ENCODE peak calls at places on chromosomes 5 and 9, in ten cellular contexts. L, C, B, W, O, P, U, J, M and Q are unnamed samples.

GRCh38 chr9:129026442-129027223 is 1.5 kb downstream of the SH3GLB2 start:
- DNase-seq in B (no peak), L (peak), M (peak), C (no peak), P (no peak), W (no peak), J (peak), U (no peak), O (peak), Q (no peak)

GRCh38 chr9:134782921-134783698 is 97.5 kb upstream of the FCN2 start:
- DNase-seq in M (no peak), W (no peak), O (no peak), P (no peak), U (no peak), L (no peak), J (no peak), B (peak), C (no peak), Q (no peak)

GRCh38 chr5:170569101-170569500 is 65.3 kb downstream of the KCNIP1 start:
- DNase-seq in W (no peak), C (no peak), U (no peak), O (no peak), J (no peak), B (no peak), M (no peak), L (no peak), P (no peak), Q (no peak)

GRCh38 chr5:93274291-93274690 is 306.7 kb downstream of the NR2F1-AS1 start:
- DNase-seq in U (no peak), L (no peak), M (no peak), O (peak), B (no peak), C (no peak), P (no peak), W (no peak), J (peak), Q (no peak)

GRCh38 chr5:163089926-163090325 is 347.5 kb upstream of the CCNG1 start:
- DNase-seq in W (no peak), B (no peak), P (no peak), O (no peak), J (no peak), M (no peak), U (no peak), C (no peak), L (no peak), Q (no peak)

GRCh38 chr5:19928556-19929421 is 59.2 kb downstream of the CDH18 start:
- DNase-seq in M (no peak), B (no peak), W (no peak), O (peak), U (no peak), L (no peak), P (no peak), J (peak), C (no peak), Q (no peak)

GRCh38 chr9:13013976-13014375 is 239.2 kb downstream of the LURAP1L start:
- DNase-seq in W (no peak), U (no peak), L (no peak), M (no peak), P (no peak), B (no peak), O (peak), J (no peak), C (no peak), Q (no peak)

GRCh38 chr5:65020492-65020891 is 251.8 kb downstream of the CWC27 start:
- DNase-seq in P (no peak), U (no peak), C (no peak), L (no peak), W (no peak), M (no peak), J (peak), O (peak), B (no peak), Q (no peak)

GRCh38 chr5:93186031-93186682 is 394.9 kb downstream of the NR2F1-AS1 start:
- DNase-seq in M (no peak), P (no peak), L (no peak), O (peak), U (no peak), W (no peak), B (no peak), J (peak), C (no peak), Q (no peak)

GRCh38 chr9:132141364-132141947 is 20.4 kb upstream of the NTNG2 start:
- DNase-seq in J (peak), L (no peak), P (no peak), M (no peak), O (peak), U (no peak), B (no peak), W (no peak), C (no peak), Q (no peak)

GRCh38 chr5:154145268-154145667 is 45.3 kb upstream of the GALNT10 start:
- DNase-seq in B (no peak), W (no peak), U (no peak), C (no peak), O (no peak), M (no peak), J (no peak), P (no peak), L (no peak), Q (no peak)

GRCh38 chr5:163964650-163965049 is 459.2 kb downstream of the MAT2B start:
- DNase-seq in L (no peak), B (no peak), O (peak), P (no peak), J (no peak), W (no peak), C (no peak), U (no peak), M (no peak), Q (no peak)

GRCh38 chr5:9344751-9345240 is 201.1 kb downstream of the SEMA5A start:
- DNase-seq in J (no peak), B (no peak), U (no peak), C (no peak), W (no peak), L (no peak), M (no peak), O (no peak), P (no peak), Q (no peak)

GRCh38 chr5:108615216-108615615 is 132.5 kb upstream of the FER start:
- DNase-seq in B (no peak), C (no peak), U (no peak), P (no peak), W (no peak), J (peak), O (no peak), M (no peak), L (no peak), Q (no peak)

GRCh38 chr5:151570512-151571269 is 20.4 kb downstream of the FAT2 start:
- DNase-seq in O (no peak), C (no peak), U (no peak), M (peak), P (no peak), B (no peak), W (no peak), J (peak), L (peak), Q (no peak)

DNA sequence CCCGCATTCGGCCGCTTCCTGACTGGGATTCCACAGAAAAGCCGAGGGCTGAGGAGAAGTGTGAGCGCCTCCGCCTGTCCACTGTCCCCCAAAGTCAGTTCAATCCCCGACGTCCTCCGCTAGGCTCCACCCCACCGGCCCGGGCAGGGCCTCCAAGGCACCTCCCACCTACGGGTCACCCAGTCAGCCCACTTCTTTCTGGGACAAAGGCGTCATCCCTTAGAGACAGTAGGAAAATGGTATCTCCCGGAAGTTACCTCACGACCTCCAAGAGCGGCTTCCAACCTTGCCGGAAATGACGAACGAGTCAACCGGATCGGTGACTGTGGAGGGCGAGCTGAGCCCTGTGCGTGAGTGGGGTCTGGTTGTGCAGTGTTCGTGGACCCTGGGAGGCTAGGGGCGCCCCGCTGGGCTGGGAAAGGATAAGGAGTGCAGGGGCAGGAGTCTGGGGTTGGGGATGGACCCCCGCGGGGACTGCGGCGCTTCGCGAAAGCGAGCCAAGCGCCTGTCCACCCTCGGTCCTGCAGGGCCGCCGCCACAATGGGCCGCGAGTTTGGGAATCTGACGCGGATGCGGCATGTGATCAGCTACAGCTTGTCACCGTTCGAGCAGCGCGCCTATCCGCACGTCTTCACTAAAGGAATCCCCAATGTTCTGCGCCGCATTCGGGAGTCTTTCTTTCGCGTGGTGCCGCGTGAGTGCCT is at the start of the genes GDF9 and UQCRQ:
- DNase-seq in U (peak), C (peak), O (peak), B (peak), L (peak), J (peak), W (peak), M (peak), P (peak), Q (peak)
- TF ChIP-seq CTCF in U (no peak), C (no peak), O (peak), B (no peak), L (peak), J (no peak), W (no peak), M (peak), P (peak), Q (peak)

GRCh38 chr5:139695183-139695573 is 47.0 kb downstream of the CXXC5 start:
- DNase-seq in P (no peak), U (no peak), C (no peak), O (no peak), J (no peak), B (no peak), M (no peak), W (no peak), L (no peak), Q (no peak)
- TF ChIP-seq CTCF in P (no peak), U (no peak), C (no peak), O (no peak), J (no peak), B (no peak), M (no peak), W (no peak), L (no peak), Q (no peak)

DNA sequence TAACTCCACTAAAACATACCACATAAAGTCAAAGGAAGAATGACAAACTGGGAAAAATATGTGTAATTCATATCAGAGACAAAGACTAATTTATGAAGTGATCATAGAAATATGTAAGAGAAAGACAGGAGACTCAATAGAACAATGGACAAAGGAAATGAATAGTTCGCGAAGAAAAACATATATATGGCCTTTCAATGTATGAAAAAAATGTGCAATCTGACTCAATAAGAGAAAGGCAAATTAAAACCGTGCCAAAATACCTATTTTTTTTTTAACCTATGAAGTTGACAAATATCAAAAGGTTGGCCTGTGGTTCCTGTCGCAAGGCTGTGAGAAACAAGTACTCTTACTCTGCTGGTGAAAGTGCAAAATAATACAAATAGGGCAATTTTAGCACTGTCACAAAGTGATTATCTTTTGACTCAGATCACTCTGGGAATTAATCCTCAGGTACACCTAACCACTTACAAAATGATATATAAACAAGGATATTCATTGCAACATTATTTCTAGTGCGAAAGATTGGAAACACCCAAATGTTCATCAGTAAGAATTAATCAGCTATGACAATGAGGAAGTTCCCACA is 3.7 kb downstream of the C9 start:
- DNase-seq in O (no peak), P (no peak), W (no peak), M (no peak), U (no peak), L (no peak), B (no peak), J (peak), C (no peak), Q (no peak)
- TF ChIP-seq CTCF in O (no peak), P (no peak), W (no peak), M (no peak), U (no peak), L (no peak), B (no peak), J (no peak), C (no peak), Q (no peak)

DNA sequence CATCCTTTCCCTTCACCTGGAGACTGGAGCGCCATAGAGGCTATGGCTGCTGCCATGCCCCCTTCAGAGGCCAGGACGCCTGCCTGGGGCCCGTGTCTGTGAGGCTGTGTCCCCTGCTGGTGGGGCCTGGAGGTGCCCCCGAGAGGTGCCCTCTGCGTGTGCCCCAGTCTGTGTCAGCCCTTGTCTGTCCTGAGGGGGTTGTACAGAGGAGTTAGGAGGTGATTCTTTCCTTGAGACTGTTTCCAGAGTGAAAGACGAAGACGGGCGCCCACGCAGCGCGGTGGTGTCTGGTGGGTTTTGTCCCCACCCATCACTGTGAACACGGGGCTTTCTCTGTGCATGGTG is 24.6 kb downstream of the TRAF2 start:
- DNase-seq in U (no peak), B (no peak), C (no peak), W (no peak), O (no peak), P (no peak), J (no peak), M (peak), L (no peak), Q (no peak)
- TF ChIP-seq CTCF in U (no peak), B (no peak), C (no peak), W (no peak), O (no peak), P (no peak), J (no peak), M (no peak), L (no peak), Q (no peak)